ENCODE peak calls at places on chromosomes 12 and 14, in six cellular contexts. One of them, this sample, is unnamed.

GRCh38 chr12:51419473-51420228 is 5.0 kb upstream of the SLC4A8 start:
- DNase-seq in tibial artery: no peak
- DNase-seq in cardiac muscle cell: no peak
- DNase-seq in fibroblast of lung: no peak
- DNase-seq in spleen: no peak
- DNase-seq in stomach: no peak
- DNase-seq in this sample: no peak

GRCh38 chr12:127640181-127640886 is 626.6 kb upstream of the TMEM132C start:
- DNase-seq in tibial artery: peak; percentile 55
- DNase-seq in cardiac muscle cell: no peak
- DNase-seq in fibroblast of lung: peak; percentile 35
- DNase-seq in spleen: no peak
- DNase-seq in stomach: no peak
- DNase-seq in this sample: no peak

GRCh38 chr14:30243805-30244204 is 315.2 kb upstream of the G2E3 start:
- DNase-seq in tibial artery: no peak
- DNase-seq in cardiac muscle cell: peak; percentile 66
- DNase-seq in fibroblast of lung: peak; percentile 86
- DNase-seq in spleen: no peak
- DNase-seq in stomach: no peak
- DNase-seq in this sample: no peak

GRCh38 chr14:94411638-94412037 is 23.2 kb upstream of the SERPINA1 start:
- DNase-seq in tibial artery: no peak
- DNase-seq in cardiac muscle cell: no peak
- DNase-seq in fibroblast of lung: no peak
- DNase-seq in spleen: no peak
- DNase-seq in stomach: no peak
- DNase-seq in this sample: no peak

GRCh38 chr12:89469361-89469760 is 55.2 kb downstream of the GALNT4 start:
- DNase-seq in tibial artery: no peak
- DNase-seq in cardiac muscle cell: no peak
- DNase-seq in fibroblast of lung: peak; percentile 47
- DNase-seq in spleen: no peak
- DNase-seq in stomach: no peak
- DNase-seq in this sample: peak; percentile 7

GRCh38 chr14:101973356-101973755 is 9.0 kb downstream of the DYNC1H1 start:
- DNase-seq in tibial artery: no peak
- DNase-seq in cardiac muscle cell: no peak
- DNase-seq in fibroblast of lung: no peak
- DNase-seq in spleen: no peak
- DNase-seq in stomach: no peak
- DNase-seq in this sample: no peak

GRCh38 chr14:34548472-34548981 is 9.0 kb upstream of the EAPP start:
- DNase-seq in tibial artery: peak; percentile 16
- DNase-seq in cardiac muscle cell: no peak
- DNase-seq in fibroblast of lung: no peak
- DNase-seq in spleen: peak; percentile 51
- DNase-seq in stomach: no peak
- DNase-seq in this sample: no peak

GRCh38 chr12:89225808-89226368 is 126.4 kb downstream of the DUSP6 start:
- DNase-seq in tibial artery: peak; percentile 33
- DNase-seq in cardiac muscle cell: peak; percentile 88
- DNase-seq in fibroblast of lung: peak; percentile 92
- DNase-seq in spleen: no peak
- DNase-seq in stomach: peak; percentile 62
- DNase-seq in this sample: no peak

GRCh38 chr12:89346741-89347324 is 5.5 kb downstream of the DUSP6 start:
- DNase-seq in tibial artery: peak; percentile 44
- DNase-seq in cardiac muscle cell: peak; percentile 92
- DNase-seq in fibroblast of lung: peak; percentile 71
- DNase-seq in spleen: no peak
- DNase-seq in stomach: no peak
- DNase-seq in this sample: no peak

GRCh38 chr12:71642264-71642663 is 21.4 kb downstream of the ZFC3H1 start:
- DNase-seq in tibial artery: no peak
- DNase-seq in cardiac muscle cell: no peak
- DNase-seq in fibroblast of lung: no peak
- DNase-seq in spleen: no peak
- DNase-seq in stomach: no peak
- DNase-seq in this sample: no peak

GRCh38 chr12:111730420-111730819 is 36.3 kb upstream of the ALDH2 start:
- DNase-seq in tibial artery: no peak
- DNase-seq in cardiac muscle cell: no peak
- DNase-seq in fibroblast of lung: no peak
- DNase-seq in spleen: peak; percentile 8
- DNase-seq in stomach: no peak
- DNase-seq in this sample: no peak

GRCh38 chr14:59207506-59207933 is 19.1 kb downstream of the DAAM1 start:
- DNase-seq in tibial artery: no peak
- DNase-seq in cardiac muscle cell: no peak
- DNase-seq in fibroblast of lung: no peak
- DNase-seq in spleen: no peak
- DNase-seq in stomach: no peak
- DNase-seq in this sample: no peak

GRCh38 chr12:91023326-91024004 is 18.7 kb upstream of the EPYC start:
- DNase-seq in tibial artery: no peak
- DNase-seq in cardiac muscle cell: peak; percentile 57
- DNase-seq in fibroblast of lung: peak; percentile 83
- DNase-seq in spleen: no peak
- DNase-seq in stomach: no peak
- DNase-seq in this sample: no peak

GRCh38 chr12:111014547-111014946 is 94.2 kb upstream of the MYL2 start:
- DNase-seq in tibial artery: no peak
- DNase-seq in cardiac muscle cell: no peak
- DNase-seq in fibroblast of lung: no peak
- DNase-seq in spleen: no peak
- DNase-seq in stomach: no peak
- DNase-seq in this sample: no peak

GRCh38 chr14:75450381-75451276 is 22.8 kb downstream of the JDP2 start:
- DNase-seq in tibial artery: no peak
- DNase-seq in cardiac muscle cell: no peak
- DNase-seq in fibroblast of lung: no peak
- DNase-seq in spleen: no peak
- DNase-seq in stomach: peak; percentile 90
- DNase-seq in this sample: no peak

GRCh38 chr12:28998662-28999120 is 150.4 kb upstream of the FAR2 start:
- DNase-seq in tibial artery: no peak
- DNase-seq in cardiac muscle cell: peak; percentile 68
- DNase-seq in fibroblast of lung: peak; percentile 53
- DNase-seq in spleen: no peak
- DNase-seq in stomach: no peak
- DNase-seq in this sample: no peak

GRCh38 chr12:98424726-98425401 is 90.5 kb upstream of the TMPO start:
- DNase-seq in tibial artery: peak; percentile 58
- DNase-seq in cardiac muscle cell: peak; percentile 90
- DNase-seq in fibroblast of lung: peak; percentile 68
- DNase-seq in spleen: no peak
- DNase-seq in stomach: peak; percentile 64
- DNase-seq in this sample: peak; percentile 65

GRCh38 chr14:94685166-94685581 is 73.0 kb downstream of the SERPINA3 start:
- DNase-seq in tibial artery: no peak
- DNase-seq in cardiac muscle cell: no peak
- DNase-seq in fibroblast of lung: no peak
- DNase-seq in spleen: peak; percentile 71
- DNase-seq in stomach: no peak
- DNase-seq in this sample: no peak

GRCh38 chr14:29926228-29926627 is 1.4 kb downstream of the PRKD1 start:
- DNase-seq in tibial artery: no peak
- DNase-seq in cardiac muscle cell: peak; percentile 9
- DNase-seq in fibroblast of lung: no peak
- DNase-seq in spleen: no peak
- DNase-seq in stomach: no peak
- DNase-seq in this sample: no peak

GRCh38 chr14:20628063-20628854 is 13.2 kb downstream of the OR6S1 start:
- DNase-seq in tibial artery: no peak
- DNase-seq in cardiac muscle cell: no peak
- DNase-seq in fibroblast of lung: no peak
- DNase-seq in spleen: no peak
- DNase-seq in stomach: no peak
- DNase-seq in this sample: no peak
- H3K4me1 ChIP-seq in tibial artery: peaks cover 35% of the 10 kb centered on the region
- H3K4me1 ChIP-seq in cardiac muscle cell: no peaks in the 10 kb centered on the region
- H3K4me1 ChIP-seq in fibroblast of lung: peaks cover 2% of the 10 kb centered on the region
- H3K4me1 ChIP-seq in spleen: peaks cover 73% of the 10 kb centered on the region
- H3K4me1 ChIP-seq in stomach: peaks cover 39% of the 10 kb centered on the region
- H3K4me1 ChIP-seq in this sample: peaks cover 49% of the 10 kb centered on the region

DNA sequence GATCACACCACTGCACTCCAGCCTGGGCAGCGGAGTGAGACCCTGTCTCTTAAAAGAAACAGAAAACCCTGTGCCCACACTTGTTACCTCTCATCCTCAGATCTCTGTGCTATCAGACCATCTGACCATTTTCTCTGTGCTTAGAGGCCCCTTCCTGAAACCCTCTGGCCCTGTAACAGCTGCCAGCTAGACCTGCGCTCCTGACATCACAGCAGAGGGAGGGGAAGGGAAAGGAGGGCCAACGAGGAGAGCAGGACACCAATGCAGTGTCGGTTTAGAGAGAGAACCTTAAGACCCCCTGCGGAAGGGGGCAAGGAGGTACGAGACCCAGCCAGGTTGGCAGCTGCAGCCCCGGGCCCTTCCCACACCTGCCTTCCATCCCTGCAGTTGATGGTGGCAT is 42.4 kb downstream of the SLC8B1 start:
- DNase-seq in tibial artery: no peak
- DNase-seq in cardiac muscle cell: no peak
- DNase-seq in fibroblast of lung: no peak
- DNase-seq in spleen: no peak
- DNase-seq in stomach: no peak
- DNase-seq in this sample: no peak
- TF ChIP-seq CTCF in tibial artery: no peak
- TF ChIP-seq CTCF in cardiac muscle cell: no peak
- TF ChIP-seq CTCF in fibroblast of lung: no peak
- TF ChIP-seq CTCF in spleen: no peak
- TF ChIP-seq CTCF in stomach: no peak
- TF ChIP-seq CTCF in this sample: no peak

GRCh38 chr12:113470871-113471618 is 626 bp downstream of the LHX5 start:
- DNase-seq in tibial artery: no peak
- DNase-seq in cardiac muscle cell: no peak
- DNase-seq in fibroblast of lung: no peak
- DNase-seq in spleen: no peak
- DNase-seq in stomach: no peak
- DNase-seq in this sample: no peak

GRCh38 chr12:113473400-113473799 is 1.7 kb upstream of the LHX5 start:
- DNase-seq in tibial artery: no peak
- DNase-seq in cardiac muscle cell: no peak
- DNase-seq in fibroblast of lung: no peak
- DNase-seq in spleen: no peak
- DNase-seq in stomach: no peak
- DNase-seq in this sample: no peak

GRCh38 chr12:113472191-113473190 is 820 bp upstream of the LHX5 start:
- DNase-seq in tibial artery: no peak
- DNase-seq in cardiac muscle cell: no peak
- DNase-seq in fibroblast of lung: no peak
- DNase-seq in spleen: no peak
- DNase-seq in stomach: no peak
- DNase-seq in this sample: no peak

GRCh38 chr12:113469893-113470743 is 1.6 kb downstream of the LHX5 start:
- DNase-seq in tibial artery: no peak
- DNase-seq in cardiac muscle cell: no peak
- DNase-seq in fibroblast of lung: no peak
- DNase-seq in spleen: no peak
- DNase-seq in stomach: no peak
- DNase-seq in this sample: no peak

DNA sequence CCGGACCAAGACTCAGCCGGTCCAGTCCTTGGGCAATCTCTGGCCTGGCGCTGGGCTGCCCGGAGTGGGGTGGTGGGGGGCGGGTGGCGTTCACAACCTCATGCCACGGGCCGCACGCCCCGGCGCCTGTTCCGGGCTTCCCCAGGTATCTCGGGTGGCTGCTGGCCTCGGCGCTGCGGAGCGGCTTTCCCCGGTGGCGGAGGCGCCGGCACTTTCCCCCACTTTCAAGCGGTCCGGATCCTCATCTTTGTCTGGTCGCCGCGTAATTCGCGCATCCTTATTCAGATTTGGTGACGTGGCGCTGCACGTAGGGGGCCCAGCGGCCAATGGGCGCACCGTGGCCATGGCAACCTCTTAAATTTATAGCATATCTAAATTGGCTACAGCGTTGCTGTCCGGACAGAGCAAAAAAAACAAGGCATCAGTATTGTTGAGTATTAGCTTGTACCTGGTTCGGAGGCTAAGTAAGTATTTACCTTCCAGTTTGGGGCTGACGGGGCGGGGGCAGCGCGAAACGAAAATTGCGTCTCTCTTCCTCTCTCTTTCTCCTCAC is at the start of gene LHX5:
- DNase-seq in tibial artery: no peak
- DNase-seq in cardiac muscle cell: no peak
- DNase-seq in fibroblast of lung: no peak
- DNase-seq in spleen: no peak
- DNase-seq in stomach: no peak
- DNase-seq in this sample: no peak
- H3K4me1 ChIP-seq in tibial artery: peaks cover 16% of the 10 kb centered on the region
- H3K4me1 ChIP-seq in cardiac muscle cell: peaks cover 7% of the 10 kb centered on the region
- H3K4me1 ChIP-seq in fibroblast of lung: no peaks in the 10 kb centered on the region
- H3K4me1 ChIP-seq in spleen: peaks cover 45% of the 10 kb centered on the region
- H3K4me1 ChIP-seq in stomach: peaks cover 16% of the 10 kb centered on the region
- H3K4me1 ChIP-seq in this sample: no peaks in the 10 kb centered on the region

GRCh38 chr12:49014547-49014946 is 4.0 kb downstream of the PRKAG1 start:
- DNase-seq in tibial artery: no peak
- DNase-seq in cardiac muscle cell: peak; percentile 54
- DNase-seq in fibroblast of lung: peak; percentile 49
- DNase-seq in spleen: no peak
- DNase-seq in stomach: no peak
- DNase-seq in this sample: no peak
- TF ChIP-seq CTCF in tibial artery: no peak
- TF ChIP-seq CTCF in cardiac muscle cell: peak; percentile 47
- TF ChIP-seq CTCF in fibroblast of lung: peak; percentile 36
- TF ChIP-seq CTCF in spleen: no peak
- TF ChIP-seq CTCF in stomach: no peak
- TF ChIP-seq CTCF in this sample: no peak